ENCODE peak calls at places on chromosomes 2 and 18, in six cellular contexts. G is aorta, O is neural crest cell, I is NCI-H2029 treated with DMSO at 0.1 percent for 48 hours, X is renal cortical epithelial cell, J is GM12865. N is an unnamed sample.
A peak's percentile ranks its signal among the peaks of the same experiment; 100 is the strongest.

GRCh38 chr2:45895477-45895876 is 244.0 kb downstream of the PRKCE start:
- DNase-seq in G (no peak), O (no peak), I (no peak), X (peak; percentile 27), J (no peak), N (no peak)

GRCh38 chr18:80198391-80198790 is 48.9 kb downstream of the PARD6G start:
- DNase-seq in G (no peak), O (no peak), I (no peak), X (no peak), J (no peak), N (no peak)

GRCh38 chr2:191686658-191687057 is 8.7 kb downstream of the NABP1 start:
- DNase-seq in G (no peak), O (no peak), I (no peak), X (no peak), J (no peak), N (no peak)

GRCh38 chr18:65919018-65919417 is 168.2 kb downstream of the CDH7 start:
- DNase-seq in G (no peak), O (no peak), I (no peak), X (no peak), J (no peak), N (no peak)

GRCh38 chr2:26911911-26912861 is 58.3 kb upstream of the MAPRE3 start:
- DNase-seq in G (no peak), O (peak; percentile 47), I (no peak), X (peak; percentile 1), J (no peak), N (peak; percentile 79)

GRCh38 chr2:241822264-241822623 is 13.3 kb downstream of the NEU4 start:
- DNase-seq in G (no peak), O (no peak), I (no peak), X (no peak), J (no peak), N (no peak)

GRCh38 chr18:62957885-62958472 is 242.6 kb downstream of the PHLPP1 start:
- DNase-seq in G (no peak), O (peak; percentile 37), I (no peak), X (peak; percentile 53), J (peak; percentile 70), N (peak; percentile 55)

GRCh38 chr2:74250189-74250631 is 51.8 kb downstream of the MTHFD2 start:
- DNase-seq in G (no peak), O (peak; percentile 43), I (peak; percentile 7), X (peak; percentile 33), J (peak; percentile 74), N (no peak)

GRCh38 chr2:140600116-140600515 is 1530.7 kb downstream of the LRP1B start:
- DNase-seq in G (no peak), O (no peak), I (no peak), X (peak; percentile 90), J (no peak), N (no peak)

GRCh38 chr2:108271691-108272253 is 16.9 kb upstream of the SULT1C2 start:
- DNase-seq in G (no peak), O (no peak), I (peak; percentile 29), X (peak; percentile 93), J (no peak), N (no peak)

GRCh38 chr2:65420712-65421431 is 11.5 kb downstream of the SPRED2 start:
- DNase-seq in G (no peak), O (no peak), I (no peak), X (peak; percentile 79), J (peak; percentile 58), N (no peak)

GRCh38 chr2:161219213-161219612 is 59.0 kb downstream of the TANK start:
- DNase-seq in G (no peak), O (no peak), I (no peak), X (no peak), J (no peak), N (no peak)

GRCh38 chr2:199932312-199932855 is 21.3 kb downstream of the C2orf69 start:
- DNase-seq in G (no peak), O (no peak), I (no peak), X (peak; percentile 21), J (no peak), N (no peak)

GRCh38 chr2:26941486-26941885 is 29.0 kb upstream of the MAPRE3 start:
- DNase-seq in G (no peak), O (no peak), I (no peak), X (peak; percentile 18), J (no peak), N (no peak)

GRCh38 chr2:127953849-127954248 is 68.1 kb upstream of the AMMECR1L start:
- DNase-seq in G (no peak), O (no peak), I (no peak), X (no peak), J (no peak), N (no peak)

GRCh38 chr2:47173986-47174730 is 19.1 kb upstream of the STPG4 start:
- DNase-seq in G (no peak), O (no peak), I (no peak), X (no peak), J (no peak), N (no peak)

GRCh38 chr18:48392266-48392665 is 16.9 kb downstream of the ZBTB7C start:
- DNase-seq in G (no peak), O (no peak), I (no peak), X (no peak), J (no peak), N (no peak)

GRCh38 chr2:130332271-130333073 is 10.2 kb upstream of the IMP4 start:
- DNase-seq in G (peak; percentile 92), O (peak; percentile 80), I (peak; percentile 32), X (peak; percentile 66), J (peak; percentile 79), N (peak; percentile 86)

GRCh38 chr2:85765081-85765731 is 11.4 kb downstream of the ATOH8 start:
- DNase-seq in G (no peak), O (peak; percentile 66), I (no peak), X (peak; percentile 32), J (no peak), N (peak; percentile 85)

GRCh38 chr2:227192491-227192890 is 28.1 kb downstream of the COL4A3 start:
- DNase-seq in G (no peak), O (no peak), I (no peak), X (no peak), J (peak; percentile 33), N (no peak)

GRCh38 chr2:2689313-2689712 is 358.2 kb upstream of the MYT1L start:
- DNase-seq in G (no peak), O (no peak), I (peak; percentile 20), X (no peak), J (no peak), N (no peak)